ENCODE peak calls at places on chromosomes 3 and 15, in five cellular contexts. One of them, this sample, is unnamed.

GRCh38 chr3:76222115-76222652 is 436.8 kb upstream of the ZNF717 start:
- DNase-seq in glutamatergic neuron: no peak
- DNase-seq in endothelial cell: no peak
- DNase-seq in gastrocnemius medialis: no peak
- DNase-seq in fibroblast of mammary gland: no peak
- DNase-seq in this sample: no peak

GRCh38 chr3:138363322-138363721 is 14.9 kb downstream of the MRAS start:
- DNase-seq in gastrocnemius medialis: no peak
- DNase-seq in fibroblast of mammary gland: no peak
- DNase-seq in endothelial cell: no peak
- DNase-seq in glutamatergic neuron: no peak
- DNase-seq in this sample: no peak

GRCh38 chr3:152245498-152246175 is 23.1 kb upstream of the MBNL1 start:
- DNase-seq in gastrocnemius medialis: no peak
- DNase-seq in glutamatergic neuron: no peak
- DNase-seq in endothelial cell: no peak
- DNase-seq in fibroblast of mammary gland: no peak
- DNase-seq in this sample: no peak

GRCh38 chr3:56042326-56042951 is 425.8 kb downstream of the ERC2 start:
- DNase-seq in gastrocnemius medialis: no peak
- DNase-seq in glutamatergic neuron: no peak
- DNase-seq in endothelial cell: no peak
- DNase-seq in fibroblast of mammary gland: peak; percentile 45
- DNase-seq in this sample: peak; percentile 8

GRCh38 chr3:13556214-13556613 is 7.3 kb downstream of the FBLN2 start:
- DNase-seq in fibroblast of mammary gland: no peak
- DNase-seq in endothelial cell: no peak
- DNase-seq in glutamatergic neuron: no peak
- DNase-seq in gastrocnemius medialis: no peak
- DNase-seq in this sample: no peak

GRCh38 chr3:158111861-158112260 is 2.0 kb downstream of the RSRC1 start:
- DNase-seq in gastrocnemius medialis: no peak
- DNase-seq in fibroblast of mammary gland: no peak
- DNase-seq in endothelial cell: no peak
- DNase-seq in glutamatergic neuron: no peak
- DNase-seq in this sample: no peak

GRCh38 chr3:120875989-120876388 is 32.0 kb upstream of the STXBP5L start:
- DNase-seq in endothelial cell: no peak
- DNase-seq in fibroblast of mammary gland: no peak
- DNase-seq in glutamatergic neuron: no peak
- DNase-seq in gastrocnemius medialis: no peak
- DNase-seq in this sample: no peak

GRCh38 chr3:117820900-117821299 is 1111.3 kb downstream of the TUSC7 start:
- DNase-seq in glutamatergic neuron: no peak
- DNase-seq in fibroblast of mammary gland: peak; percentile 68
- DNase-seq in gastrocnemius medialis: no peak
- DNase-seq in endothelial cell: no peak
- DNase-seq in this sample: no peak

GRCh38 chr15:101267320-101268104 is 9.8 kb downstream of the SELENOS start:
- DNase-seq in endothelial cell: no peak
- DNase-seq in fibroblast of mammary gland: peak; percentile 92
- DNase-seq in glutamatergic neuron: no peak
- DNase-seq in gastrocnemius medialis: peak; percentile 64
- DNase-seq in this sample: no peak

GRCh38 chr15:68693071-68693470 is 114.3 kb downstream of the CORO2B start:
- DNase-seq in endothelial cell: no peak
- DNase-seq in fibroblast of mammary gland: peak; percentile 43
- DNase-seq in glutamatergic neuron: no peak
- DNase-seq in gastrocnemius medialis: no peak
- DNase-seq in this sample: no peak

GRCh38 chr15:35545316-35545824 is 595 bp downstream of the DPH6 start:
- DNase-seq in fibroblast of mammary gland: peak; percentile 69
- DNase-seq in endothelial cell: peak; percentile 38
- DNase-seq in glutamatergic neuron: peak; percentile 28
- DNase-seq in gastrocnemius medialis: peak; percentile 32
- DNase-seq in this sample: peak; percentile 46

GRCh38 chr3:141366285-141367037 is 1.8 kb upstream of the ZBTB38 start:
- DNase-seq in fibroblast of mammary gland: peak; percentile 98
- DNase-seq in glutamatergic neuron: no peak
- DNase-seq in gastrocnemius medialis: peak; percentile 80
- DNase-seq in endothelial cell: no peak
- DNase-seq in this sample: no peak

GRCh38 chr3:9247361-9248231 is 1.9 kb downstream of the SRGAP3 start:
- DNase-seq in endothelial cell: no peak
- DNase-seq in fibroblast of mammary gland: no peak
- DNase-seq in glutamatergic neuron: peak; percentile 29
- DNase-seq in gastrocnemius medialis: peak; percentile 41
- DNase-seq in this sample: no peak

GRCh38 chr3:150376001-150376848 is 31.9 kb upstream of the TSC22D2 start:
- DNase-seq in gastrocnemius medialis: no peak
- DNase-seq in endothelial cell: no peak
- DNase-seq in fibroblast of mammary gland: peak; percentile 77
- DNase-seq in glutamatergic neuron: no peak
- DNase-seq in this sample: no peak

GRCh38 chr3:59385547-59385946 is 335.7 kb upstream of the CFAP20DC start:
- DNase-seq in gastrocnemius medialis: no peak
- DNase-seq in fibroblast of mammary gland: no peak
- DNase-seq in glutamatergic neuron: no peak
- DNase-seq in endothelial cell: no peak
- DNase-seq in this sample: no peak

GRCh38 chr3:62923092-62923491 is 47.9 kb upstream of the CADPS start:
- DNase-seq in fibroblast of mammary gland: peak; percentile 66
- DNase-seq in gastrocnemius medialis: no peak
- DNase-seq in endothelial cell: no peak
- DNase-seq in glutamatergic neuron: no peak
- DNase-seq in this sample: no peak

GRCh38 chr3:191244242-191244867 is 45.3 kb downstream of the OSTN start:
- DNase-seq in glutamatergic neuron: no peak
- DNase-seq in endothelial cell: no peak
- DNase-seq in gastrocnemius medialis: no peak
- DNase-seq in fibroblast of mammary gland: peak; percentile 41
- DNase-seq in this sample: no peak

GRCh38 chr15:91879148-91879547 is 25.6 kb downstream of the SLCO3A1 start:
- DNase-seq in fibroblast of mammary gland: no peak
- DNase-seq in endothelial cell: no peak
- DNase-seq in glutamatergic neuron: no peak
- DNase-seq in gastrocnemius medialis: no peak
- DNase-seq in this sample: no peak

GRCh38 chr3:128557531-128558280 is 64.7 kb upstream of the GATA2 start:
- DNase-seq in endothelial cell: no peak
- DNase-seq in fibroblast of mammary gland: no peak
- DNase-seq in gastrocnemius medialis: no peak
- DNase-seq in glutamatergic neuron: no peak
- DNase-seq in this sample: no peak

GRCh38 chr3:193470710-193471109 is 84.0 kb downstream of the ATP13A4 start:
- DNase-seq in glutamatergic neuron: no peak
- DNase-seq in endothelial cell: no peak
- DNase-seq in gastrocnemius medialis: no peak
- DNase-seq in fibroblast of mammary gland: no peak
- DNase-seq in this sample: no peak

GRCh38 chr3:71210257-71211002 is 373.1 kb downstream of the FOXP1 start:
- DNase-seq in fibroblast of mammary gland: peak; percentile 87
- DNase-seq in gastrocnemius medialis: peak; percentile 83
- DNase-seq in endothelial cell: no peak
- DNase-seq in glutamatergic neuron: no peak
- DNase-seq in this sample: no peak

GRCh38 chr3:143103633-143104032 is 15.9 kb upstream of the CHST2 start:
- DNase-seq in fibroblast of mammary gland: no peak
- DNase-seq in gastrocnemius medialis: no peak
- DNase-seq in glutamatergic neuron: no peak
- DNase-seq in endothelial cell: no peak
- DNase-seq in this sample: no peak

GRCh38 chr15:101446527-101447167 is 42.9 kb downstream of the PCSK6 start:
- DNase-seq in endothelial cell: no peak
- DNase-seq in gastrocnemius medialis: no peak
- DNase-seq in glutamatergic neuron: no peak
- DNase-seq in fibroblast of mammary gland: peak; percentile 22
- DNase-seq in this sample: no peak

GRCh38 chr3:55164876-55165275 is 237.0 kb upstream of the LRTM1 start:
- DNase-seq in fibroblast of mammary gland: peak; percentile 85
- DNase-seq in endothelial cell: no peak
- DNase-seq in glutamatergic neuron: no peak
- DNase-seq in gastrocnemius medialis: no peak
- DNase-seq in this sample: no peak

GRCh38 chr3:34676431-34676830 is 878.0 kb downstream of the PDCD6IP start:
- DNase-seq in endothelial cell: no peak
- DNase-seq in gastrocnemius medialis: no peak
- DNase-seq in glutamatergic neuron: no peak
- DNase-seq in fibroblast of mammary gland: peak; percentile 5
- DNase-seq in this sample: no peak

GRCh38 chr3:136753112-136753939 is 1.1 kb upstream of the STAG1 start:
- DNase-seq in glutamatergic neuron: no peak
- DNase-seq in endothelial cell: no peak
- DNase-seq in gastrocnemius medialis: no peak
- DNase-seq in fibroblast of mammary gland: peak; percentile 22
- DNase-seq in this sample: no peak

GRCh38 chr15:74449643-74450205 is 11.2 kb downstream of the UBL7 start:
- DNase-seq in glutamatergic neuron: no peak
- DNase-seq in endothelial cell: no peak
- DNase-seq in gastrocnemius medialis: no peak
- DNase-seq in fibroblast of mammary gland: no peak
- DNase-seq in this sample: no peak

GRCh38 chr15:88539441-88539840 is 7.0 kb downstream of the DET1 start:
- DNase-seq in fibroblast of mammary gland: no peak
- DNase-seq in glutamatergic neuron: no peak
- DNase-seq in gastrocnemius medialis: no peak
- DNase-seq in endothelial cell: no peak
- DNase-seq in this sample: no peak

GRCh38 chr3:52171577-52172261 is 17.5 kb upstream of the POC1A start:
- DNase-seq in glutamatergic neuron: no peak
- DNase-seq in endothelial cell: no peak
- DNase-seq in fibroblast of mammary gland: peak; percentile 58
- DNase-seq in gastrocnemius medialis: no peak
- DNase-seq in this sample: no peak
- TF ChIP-seq CTCF in glutamatergic neuron: no peak
- TF ChIP-seq CTCF in endothelial cell: no peak
- TF ChIP-seq CTCF in fibroblast of mammary gland: no peak
- TF ChIP-seq CTCF in gastrocnemius medialis: no peak
- TF ChIP-seq CTCF in this sample: no peak

GRCh38 chr3:16488637-16489036 is 24.9 kb downstream of the RFTN1 start:
- DNase-seq in endothelial cell: no peak
- DNase-seq in gastrocnemius medialis: no peak
- DNase-seq in glutamatergic neuron: no peak
- DNase-seq in fibroblast of mammary gland: no peak
- DNase-seq in this sample: no peak
- TF ChIP-seq CTCF in endothelial cell: no peak
- TF ChIP-seq CTCF in gastrocnemius medialis: no peak
- TF ChIP-seq CTCF in glutamatergic neuron: no peak
- TF ChIP-seq CTCF in fibroblast of mammary gland: no peak
- TF ChIP-seq CTCF in this sample: no peak

GRCh38 chr3:487580-487979 is 291.0 kb downstream of the CHL1 start:
- DNase-seq in fibroblast of mammary gland: peak; percentile 24
- DNase-seq in glutamatergic neuron: no peak
- DNase-seq in endothelial cell: no peak
- DNase-seq in gastrocnemius medialis: no peak
- DNase-seq in this sample: no peak

GRCh38 chr3:480070-480469 is 283.5 kb downstream of the CHL1 start:
- DNase-seq in fibroblast of mammary gland: no peak
- DNase-seq in glutamatergic neuron: no peak
- DNase-seq in endothelial cell: no peak
- DNase-seq in gastrocnemius medialis: no peak
- DNase-seq in this sample: no peak

GRCh38 chr3:482479-482878 is 285.9 kb downstream of the CHL1 start:
- DNase-seq in glutamatergic neuron: no peak
- DNase-seq in endothelial cell: no peak
- DNase-seq in fibroblast of mammary gland: no peak
- DNase-seq in gastrocnemius medialis: no peak
- DNase-seq in this sample: peak; percentile 15

GRCh38 chr3:484302-484701 is 287.7 kb downstream of the CHL1 start:
- DNase-seq in gastrocnemius medialis: no peak
- DNase-seq in glutamatergic neuron: no peak
- DNase-seq in fibroblast of mammary gland: no peak
- DNase-seq in endothelial cell: no peak
- DNase-seq in this sample: no peak

DNA sequence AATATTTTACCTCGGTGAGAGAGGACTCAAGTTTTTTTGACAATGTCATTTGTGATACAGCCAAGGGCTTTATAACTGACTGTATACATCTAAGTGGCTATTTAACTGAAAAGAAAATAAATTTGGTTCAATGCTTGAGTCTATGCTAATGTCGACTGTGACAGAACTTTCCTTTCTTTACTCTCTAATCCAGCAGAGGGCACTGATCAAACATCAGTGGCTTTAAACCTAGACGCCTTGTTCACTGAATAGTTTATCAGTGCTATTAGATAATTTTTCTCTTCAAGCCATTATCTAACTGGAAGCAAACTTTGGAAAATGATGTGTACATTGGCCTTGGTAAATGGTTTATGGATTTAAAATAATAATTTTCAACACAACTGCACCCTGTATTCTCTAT is 285.1 kb downstream of the CHL1 start:
- DNase-seq in fibroblast of mammary gland: peak; percentile 6
- DNase-seq in endothelial cell: no peak
- DNase-seq in gastrocnemius medialis: no peak
- DNase-seq in glutamatergic neuron: no peak
- DNase-seq in this sample: no peak
- TF ChIP-seq CTCF in fibroblast of mammary gland: peak; percentile 22
- TF ChIP-seq CTCF in endothelial cell: no peak
- TF ChIP-seq CTCF in gastrocnemius medialis: no peak
- TF ChIP-seq CTCF in glutamatergic neuron: no peak
- TF ChIP-seq CTCF in this sample: peak; percentile 30

DNA sequence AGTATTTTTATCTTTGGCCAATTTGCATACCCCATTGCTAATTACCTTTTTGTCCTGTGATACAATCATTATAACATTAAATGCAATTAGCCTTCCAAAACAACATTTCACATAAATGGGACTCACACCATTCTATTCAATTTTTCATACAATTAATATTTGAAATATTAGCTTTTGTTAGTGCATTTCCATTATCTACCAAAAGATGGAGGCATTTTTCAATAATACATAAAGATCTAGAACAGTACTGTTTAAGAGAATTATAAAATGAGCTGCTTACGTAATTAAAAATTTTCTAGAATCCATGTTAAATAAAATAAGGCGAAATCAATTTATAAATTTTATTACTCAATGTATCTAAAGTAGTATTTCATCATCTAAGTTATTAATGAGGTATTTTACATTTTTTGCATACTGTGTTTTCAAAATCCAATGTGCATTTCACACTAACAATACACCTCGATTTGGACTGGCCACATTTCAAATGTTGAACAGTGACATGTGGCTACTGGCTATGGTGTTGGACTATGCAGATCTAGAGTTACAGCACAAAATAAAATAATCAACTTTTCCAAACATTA is 74.3 kb downstream of the TJP1 start:
- DNase-seq in endothelial cell: no peak
- DNase-seq in fibroblast of mammary gland: peak; percentile 36
- DNase-seq in glutamatergic neuron: no peak
- DNase-seq in gastrocnemius medialis: no peak
- DNase-seq in this sample: no peak
- TF ChIP-seq CTCF in endothelial cell: no peak
- TF ChIP-seq CTCF in fibroblast of mammary gland: peak; percentile 46
- TF ChIP-seq CTCF in glutamatergic neuron: peak; percentile 36
- TF ChIP-seq CTCF in gastrocnemius medialis: no peak
- TF ChIP-seq CTCF in this sample: no peak